ENCODE peak calls at places on chromosomes 12 and 14, in seven cellular contexts. One of them, this sample, is unnamed.

GRCh38 chr12:52207895-52208294 is 16.1 kb upstream of the KRT80 start:
- DNase-seq in uterus: peak; percentile 54
- DNase-seq in left ventricle myocardium inferior: peak; percentile 74
- DNase-seq in OCI-LY7: no peak
- DNase-seq in IMR-90: peak; percentile 28
- DNase-seq in lower lobe of right lung: peak; percentile 67
- DNase-seq in mesendoderm: no peak
- DNase-seq in this sample: peak; percentile 88

GRCh38 chr14:101025656-101026055 is 122.1 kb upstream of the RTL1 start:
- DNase-seq in uterus: peak; percentile 6
- DNase-seq in left ventricle myocardium inferior: no peak
- DNase-seq in OCI-LY7: no peak
- DNase-seq in IMR-90: no peak
- DNase-seq in lower lobe of right lung: no peak
- DNase-seq in mesendoderm: no peak
- DNase-seq in this sample: no peak

GRCh38 chr12:62594771-62595170 is 128.1 kb downstream of the MON2 start:
- DNase-seq in uterus: no peak
- DNase-seq in left ventricle myocardium inferior: no peak
- DNase-seq in OCI-LY7: no peak
- DNase-seq in IMR-90: no peak
- DNase-seq in lower lobe of right lung: no peak
- DNase-seq in mesendoderm: no peak
- DNase-seq in this sample: no peak

GRCh38 chr12:12747281-12747680 is 30.1 kb downstream of the CDKN1B start:
- DNase-seq in uterus: no peak
- DNase-seq in left ventricle myocardium inferior: no peak
- DNase-seq in OCI-LY7: no peak
- DNase-seq in IMR-90: no peak
- DNase-seq in lower lobe of right lung: no peak
- DNase-seq in mesendoderm: no peak
- DNase-seq in this sample: no peak

GRCh38 chr12:111976291-111976690 is 36.7 kb downstream of the TMEM116 start:
- DNase-seq in uterus: no peak
- DNase-seq in left ventricle myocardium inferior: no peak
- DNase-seq in OCI-LY7: no peak
- DNase-seq in IMR-90: no peak
- DNase-seq in lower lobe of right lung: no peak
- DNase-seq in mesendoderm: no peak
- DNase-seq in this sample: no peak

GRCh38 chr12:49703647-49704137 is 3.5 kb downstream of the FMNL3 start:
- DNase-seq in uterus: no peak
- DNase-seq in left ventricle myocardium inferior: no peak
- DNase-seq in OCI-LY7: peak; percentile 36
- DNase-seq in IMR-90: peak; percentile 92
- DNase-seq in lower lobe of right lung: no peak
- DNase-seq in mesendoderm: no peak
- DNase-seq in this sample: no peak

GRCh38 chr14:59566281-59566680 is 10.3 kb downstream of the CCDC175 start:
- DNase-seq in uterus: no peak
- DNase-seq in left ventricle myocardium inferior: no peak
- DNase-seq in OCI-LY7: no peak
- DNase-seq in IMR-90: no peak
- DNase-seq in lower lobe of right lung: no peak
- DNase-seq in mesendoderm: peak; percentile 39
- DNase-seq in this sample: no peak

GRCh38 chr14:101349108-101349507 is 212.2 kb upstream of the DIO3 start:
- DNase-seq in uterus: no peak
- DNase-seq in left ventricle myocardium inferior: no peak
- DNase-seq in OCI-LY7: no peak
- DNase-seq in IMR-90: no peak
- DNase-seq in lower lobe of right lung: no peak
- DNase-seq in mesendoderm: no peak
- DNase-seq in this sample: no peak

GRCh38 chr12:39236994-39237393 is 205.9 kb downstream of the KIF21A start:
- DNase-seq in uterus: no peak
- DNase-seq in left ventricle myocardium inferior: no peak
- DNase-seq in OCI-LY7: no peak
- DNase-seq in IMR-90: no peak
- DNase-seq in lower lobe of right lung: no peak
- DNase-seq in mesendoderm: no peak
- DNase-seq in this sample: no peak

GRCh38 chr14:41859336-41859735 is 252.7 kb downstream of the LRFN5 start:
- DNase-seq in uterus: no peak
- DNase-seq in left ventricle myocardium inferior: no peak
- DNase-seq in OCI-LY7: no peak
- DNase-seq in IMR-90: peak; percentile 4
- DNase-seq in lower lobe of right lung: no peak
- DNase-seq in mesendoderm: no peak
- DNase-seq in this sample: no peak

GRCh38 chr12:7176595-7176994 is 12.9 kb upstream of the PEX5 start:
- DNase-seq in uterus: no peak
- DNase-seq in left ventricle myocardium inferior: no peak
- DNase-seq in OCI-LY7: no peak
- DNase-seq in IMR-90: no peak
- DNase-seq in lower lobe of right lung: no peak
- DNase-seq in mesendoderm: no peak
- DNase-seq in this sample: no peak

GRCh38 chr12:108255203-108255602 is 83.9 kb downstream of the CMKLR1 start:
- DNase-seq in uterus: no peak
- DNase-seq in left ventricle myocardium inferior: no peak
- DNase-seq in OCI-LY7: no peak
- DNase-seq in IMR-90: no peak
- DNase-seq in lower lobe of right lung: no peak
- DNase-seq in mesendoderm: no peak
- DNase-seq in this sample: no peak

GRCh38 chr14:26204954-26205479 is 392.8 kb downstream of the NOVA1 start:
- DNase-seq in uterus: peak; percentile 23
- DNase-seq in left ventricle myocardium inferior: peak; percentile 39
- DNase-seq in OCI-LY7: no peak
- DNase-seq in IMR-90: no peak
- DNase-seq in lower lobe of right lung: peak; percentile 39
- DNase-seq in mesendoderm: peak; percentile 91
- DNase-seq in this sample: peak; percentile 8

GRCh38 chr12:29901585-29901984 is 117.8 kb upstream of the TMTC1 start:
- DNase-seq in uterus: no peak
- DNase-seq in left ventricle myocardium inferior: no peak
- DNase-seq in OCI-LY7: no peak
- DNase-seq in IMR-90: no peak
- DNase-seq in lower lobe of right lung: no peak
- DNase-seq in mesendoderm: peak; percentile 73
- DNase-seq in this sample: no peak

GRCh38 chr14:50955373-50956043 is 11.2 kb upstream of the PYGL start:
- DNase-seq in uterus: peak; percentile 88
- DNase-seq in left ventricle myocardium inferior: peak; percentile 43
- DNase-seq in OCI-LY7: peak; percentile 25
- DNase-seq in IMR-90: peak; percentile 96
- DNase-seq in lower lobe of right lung: peak; percentile 75
- DNase-seq in mesendoderm: peak; percentile 98
- DNase-seq in this sample: peak; percentile 66

GRCh38 chr12:65778268-65779090 is 45.8 kb upstream of the HMGA2 start:
- DNase-seq in uterus: no peak
- DNase-seq in left ventricle myocardium inferior: no peak
- DNase-seq in OCI-LY7: no peak
- DNase-seq in IMR-90: peak; percentile 73
- DNase-seq in lower lobe of right lung: no peak
- DNase-seq in mesendoderm: no peak
- DNase-seq in this sample: no peak

GRCh38 chr12:106914796-106915634 is 40.7 kb upstream of the TMEM263 start:
- DNase-seq in uterus: no peak
- DNase-seq in left ventricle myocardium inferior: no peak
- DNase-seq in OCI-LY7: no peak
- DNase-seq in IMR-90: no peak
- DNase-seq in lower lobe of right lung: no peak
- DNase-seq in mesendoderm: no peak
- DNase-seq in this sample: no peak

GRCh38 chr12:49548822-49549648 is 10.2 kb downstream of the KCNH3 start:
- DNase-seq in uterus: no peak
- DNase-seq in left ventricle myocardium inferior: no peak
- DNase-seq in OCI-LY7: no peak
- DNase-seq in IMR-90: no peak
- DNase-seq in lower lobe of right lung: no peak
- DNase-seq in mesendoderm: peak; percentile 46
- DNase-seq in this sample: peak; percentile 24

GRCh38 chr12:95204141-95204866 is 13.0 kb downstream of the FGD6 start:
- DNase-seq in uterus: peak; percentile 37
- DNase-seq in left ventricle myocardium inferior: no peak
- DNase-seq in OCI-LY7: no peak
- DNase-seq in IMR-90: peak; percentile 95
- DNase-seq in lower lobe of right lung: peak; percentile 57
- DNase-seq in mesendoderm: peak; percentile 98
- DNase-seq in this sample: peak; percentile 12

GRCh38 chr14:68627868-68628604 is 164.8 kb downstream of the ZFP36L1 start:
- DNase-seq in uterus: no peak
- DNase-seq in left ventricle myocardium inferior: peak; percentile 60
- DNase-seq in OCI-LY7: no peak
- DNase-seq in IMR-90: no peak
- DNase-seq in lower lobe of right lung: peak; percentile 82
- DNase-seq in mesendoderm: peak; percentile 83
- DNase-seq in this sample: peak; percentile 74

GRCh38 chr14:22627506-22628263 is 16.5 kb downstream of the OR6J1 start:
- DNase-seq in uterus: no peak
- DNase-seq in left ventricle myocardium inferior: no peak
- DNase-seq in OCI-LY7: no peak
- DNase-seq in IMR-90: no peak
- DNase-seq in lower lobe of right lung: no peak
- DNase-seq in mesendoderm: no peak
- DNase-seq in this sample: peak; percentile 18

GRCh38 chr14:59026086-59026485 is 162.4 kb upstream of the DAAM1 start:
- DNase-seq in uterus: no peak
- DNase-seq in left ventricle myocardium inferior: no peak
- DNase-seq in OCI-LY7: no peak
- DNase-seq in IMR-90: no peak
- DNase-seq in lower lobe of right lung: no peak
- DNase-seq in mesendoderm: no peak
- DNase-seq in this sample: no peak

GRCh38 chr14:35594616-35595015 is 60.7 kb downstream of the INSM2 start:
- DNase-seq in uterus: no peak
- DNase-seq in left ventricle myocardium inferior: no peak
- DNase-seq in OCI-LY7: no peak
- DNase-seq in IMR-90: peak; percentile 25
- DNase-seq in lower lobe of right lung: no peak
- DNase-seq in mesendoderm: no peak
- DNase-seq in this sample: no peak

GRCh38 chr14:68535404-68536024 is 257.4 kb downstream of the ZFP36L1 start:
- DNase-seq in uterus: no peak
- DNase-seq in left ventricle myocardium inferior: no peak
- DNase-seq in OCI-LY7: no peak
- DNase-seq in IMR-90: peak; percentile 95
- DNase-seq in lower lobe of right lung: no peak
- DNase-seq in mesendoderm: no peak
- DNase-seq in this sample: no peak

DNA sequence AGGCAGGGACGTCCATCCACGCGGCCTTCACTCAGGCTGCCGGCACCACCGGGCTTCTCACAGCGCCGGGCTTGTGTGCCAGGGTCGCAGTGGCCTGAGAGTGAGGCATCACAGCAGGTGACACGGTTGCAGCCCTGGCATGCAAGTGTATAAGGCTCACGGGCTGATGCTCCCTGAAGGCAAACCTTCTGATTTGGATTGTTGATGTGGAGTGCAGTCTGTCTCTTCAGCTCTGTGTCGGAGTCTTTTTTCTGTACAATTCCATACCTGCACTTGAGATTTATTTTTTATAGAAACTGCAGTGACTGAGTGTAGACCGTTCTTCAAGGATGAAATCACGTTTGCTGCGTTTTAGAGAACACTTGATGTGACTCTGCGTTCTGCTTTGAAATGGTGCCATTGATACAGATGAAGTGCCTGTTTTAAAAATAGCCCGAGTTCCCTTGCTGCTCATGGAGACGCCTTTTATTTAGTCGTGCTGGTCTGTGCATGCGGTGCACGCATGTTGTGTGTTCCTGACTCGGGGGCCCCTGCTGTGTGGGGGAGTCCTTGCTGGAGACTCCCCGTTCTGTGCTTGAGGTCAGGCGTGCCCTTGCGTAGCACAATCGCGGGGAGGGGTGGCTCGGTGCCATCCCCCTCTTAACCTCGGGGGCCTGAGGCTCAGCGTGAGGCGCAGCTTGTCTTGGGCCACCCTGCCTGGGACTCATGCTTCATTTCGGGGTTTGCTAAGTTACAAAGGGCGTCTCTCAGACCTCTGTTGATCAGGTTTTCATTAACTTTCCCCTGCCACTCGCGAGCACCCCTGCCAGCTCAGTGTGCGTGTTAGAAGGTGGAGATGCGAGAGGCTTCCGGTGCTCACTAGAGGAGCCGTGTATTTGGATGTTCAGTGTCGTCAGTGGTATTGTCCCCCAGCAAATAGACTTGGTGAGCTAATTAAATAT is 21.6 kb upstream of the AMN start:
- DNase-seq in uterus: no peak
- DNase-seq in left ventricle myocardium inferior: no peak
- DNase-seq in OCI-LY7: peak; percentile 42
- DNase-seq in IMR-90: no peak
- DNase-seq in lower lobe of right lung: peak; percentile 51
- DNase-seq in mesendoderm: no peak
- DNase-seq in this sample: no peak
- H3K4me1 ChIP-seq in uterus: no peaks in the 10 kb centered on the region
- H3K4me1 ChIP-seq in left ventricle myocardium inferior: peaks cover 14% of the 10 kb centered on the region
- H3K4me1 ChIP-seq in OCI-LY7: peaks cover 28% of the 10 kb centered on the region
- H3K4me1 ChIP-seq in IMR-90: no peaks in the 10 kb centered on the region
- H3K4me1 ChIP-seq in lower lobe of right lung: peaks cover 27% of the 10 kb centered on the region
- H3K4me1 ChIP-seq in mesendoderm: no peaks in the 10 kb centered on the region
- H3K4me1 ChIP-seq in this sample: no peaks in the 10 kb centered on the region

GRCh38 chr14:77002335-77002734 is 26.2 kb downstream of the IRF2BPL start:
- DNase-seq in uterus: no peak
- DNase-seq in left ventricle myocardium inferior: no peak
- DNase-seq in OCI-LY7: no peak
- DNase-seq in IMR-90: no peak
- DNase-seq in lower lobe of right lung: no peak
- DNase-seq in mesendoderm: no peak
- DNase-seq in this sample: no peak
- H3K4me1 ChIP-seq in uterus: no peaks in the 10 kb centered on the region
- H3K4me1 ChIP-seq in left ventricle myocardium inferior: peaks cover 17% of the 10 kb centered on the region
- H3K4me1 ChIP-seq in OCI-LY7: peaks cover 46% of the 10 kb centered on the region
- H3K4me1 ChIP-seq in IMR-90: peaks cover 19% of the 10 kb centered on the region
- H3K4me1 ChIP-seq in lower lobe of right lung: peaks cover 50% of the 10 kb centered on the region
- H3K4me1 ChIP-seq in mesendoderm: peaks cover 12% of the 10 kb centered on the region
- H3K4me1 ChIP-seq in this sample: peaks cover 18% of the 10 kb centered on the region

GRCh38 chr12:93429852-93430251 is 11.9 kb downstream of the UBE2N start:
- DNase-seq in uterus: no peak
- DNase-seq in left ventricle myocardium inferior: no peak
- DNase-seq in OCI-LY7: no peak
- DNase-seq in IMR-90: no peak
- DNase-seq in lower lobe of right lung: no peak
- DNase-seq in mesendoderm: no peak
- DNase-seq in this sample: no peak
- H3K4me1 ChIP-seq in uterus: peaks cover 6% of the 10 kb centered on the region
- H3K4me1 ChIP-seq in left ventricle myocardium inferior: peaks cover 97% of the 10 kb centered on the region
- H3K4me1 ChIP-seq in OCI-LY7: peaks cover 81% of the 10 kb centered on the region
- H3K4me1 ChIP-seq in IMR-90: peaks cover 23% of the 10 kb centered on the region
- H3K4me1 ChIP-seq in lower lobe of right lung: peaks cover 78% of the 10 kb centered on the region
- H3K4me1 ChIP-seq in mesendoderm: peaks cover 16% of the 10 kb centered on the region
- H3K4me1 ChIP-seq in this sample: peaks cover 23% of the 10 kb centered on the region

DNA sequence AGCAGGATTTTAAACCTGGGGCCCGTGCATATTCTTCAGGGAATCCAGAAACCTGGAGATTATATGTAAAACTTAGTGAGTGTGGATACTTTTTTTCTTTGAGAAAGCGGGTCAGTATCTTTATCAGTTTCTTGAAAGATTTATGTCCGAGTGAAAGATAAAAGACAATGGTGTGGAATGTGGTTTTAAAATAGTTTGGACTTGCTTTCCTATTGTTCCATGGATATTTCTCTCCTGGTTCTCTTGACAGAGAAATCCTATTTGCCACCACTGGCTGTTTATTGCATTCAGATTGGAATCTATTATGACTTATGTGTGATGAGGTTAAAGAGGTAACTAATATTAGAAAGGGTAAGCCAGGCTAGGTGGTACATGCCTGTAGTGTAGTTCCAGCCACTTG is 27.4 kb downstream of the KTN1 start:
- DNase-seq in uterus: no peak
- DNase-seq in left ventricle myocardium inferior: no peak
- DNase-seq in OCI-LY7: no peak
- DNase-seq in IMR-90: no peak
- DNase-seq in lower lobe of right lung: no peak
- DNase-seq in mesendoderm: peak; percentile 70
- DNase-seq in this sample: no peak
- H3K4me1 ChIP-seq in uterus: peaks cover 5% of the 10 kb centered on the region
- H3K4me1 ChIP-seq in left ventricle myocardium inferior: peaks cover 98% of the 10 kb centered on the region
- H3K4me1 ChIP-seq in OCI-LY7: no peaks in the 10 kb centered on the region
- H3K4me1 ChIP-seq in IMR-90: peaks cover 12% of the 10 kb centered on the region
- H3K4me1 ChIP-seq in lower lobe of right lung: peaks cover 28% of the 10 kb centered on the region
- H3K4me1 ChIP-seq in mesendoderm: peaks cover 8% of the 10 kb centered on the region
- H3K4me1 ChIP-seq in this sample: no peaks in the 10 kb centered on the region

This sample was measured in prostate gland.